ENCODE peak calls at places on chromosomes 7 and 10, in eight cellular contexts. A is anterior cingulate cortex, V is cerebellum, I is GM23248, C is activated T-cell treated with anti-CD3 and anti-CD28 coated beads for 48 hours, L is hepatocyte, B is occipital lobe, G is neural progenitor cell. X is an unnamed sample.

GRCh38 chr10:11560076-11560709 is 51.3 kb downstream of the USP6NL start:
- DNase-seq in A (no peak), V (no peak), I (no peak), C (no peak), L (peak; percentile 12), B (no peak), G (no peak), X (no peak)

GRCh38 chr10:63627881-63628296 is 106.7 kb downstream of the REEP3 start:
- DNase-seq in A (no peak), V (no peak), I (no peak), C (no peak), L (no peak), B (no peak), G (no peak), X (no peak)

GRCh38 chr7:494261-494687 is 25.4 kb downstream of the PDGFA start:
- DNase-seq in A (no peak), V (peak; percentile 43), I (no peak), C (no peak), L (no peak), B (no peak), G (no peak), X (no peak)

GRCh38 chr7:149664666-149665065 is 108.7 kb downstream of the ZNF467 start:
- DNase-seq in A (no peak), V (no peak), I (no peak), C (no peak), L (no peak), B (no peak), G (no peak), X (no peak)

GRCh38 chr7:33108931-33109757 is at the start of gene RP9:
- DNase-seq in A (peak; percentile 40), V (peak; percentile 81), I (peak; percentile 87), C (peak; percentile 81), L (peak; percentile 91), B (peak; percentile 64), G (peak; percentile 95), X (peak; percentile 69)

GRCh38 chr7:131501422-131501821 is 55.0 kb downstream of the PODXL start:
- DNase-seq in A (no peak), V (no peak), I (peak; percentile 79), C (peak; percentile 21), L (no peak), B (no peak), G (no peak), X (peak; percentile 13)

GRCh38 chr10:69883256-69883655 is 81.5 kb downstream of the COL13A1 start:
- DNase-seq in A (no peak), V (no peak), I (no peak), C (no peak), L (peak; percentile 66), B (no peak), G (no peak), X (no peak)

GRCh38 chr10:121243003-121243898 is 355.0 kb downstream of the FGFR2 start:
- DNase-seq in A (no peak), V (no peak), I (no peak), C (no peak), L (no peak), B (no peak), G (no peak), X (no peak)

GRCh38 chr7:157434231-157434630 is 97.4 kb downstream of the DNAJB6 start:
- DNase-seq in A (no peak), V (no peak), I (no peak), C (no peak), L (no peak), B (no peak), G (no peak), X (no peak)

GRCh38 chr7:106260136-106260561 is 24.6 kb downstream of the NAMPT start:
- DNase-seq in A (no peak), V (no peak), I (peak; percentile 32), C (no peak), L (no peak), B (no peak), G (no peak), X (no peak)

GRCh38 chr10:63628526-63629362 is 107.5 kb downstream of the REEP3 start:
- DNase-seq in A (no peak), V (peak; percentile 64), I (peak; percentile 63), C (no peak), L (peak; percentile 78), B (peak; percentile 33), G (peak; percentile 77), X (no peak)

GRCh38 chr7:82481499-82482097 is 38.0 kb upstream of the CACNA2D1 start:
- DNase-seq in A (no peak), V (peak; percentile 33), I (peak; percentile 57), C (no peak), L (peak; percentile 9), B (no peak), G (peak; percentile 3), X (no peak)

GRCh38 chr7:42082144-42082543 is 154.9 kb downstream of the GLI3 start:
- DNase-seq in A (no peak), V (no peak), I (peak; percentile 66), C (no peak), L (peak; percentile 56), B (no peak), G (no peak), X (no peak)

GRCh38 chr7:135510603-135511183 is 791 bp upstream of the CNOT4 start:
- DNase-seq in A (no peak), V (no peak), I (peak; percentile 72), C (no peak), L (peak; percentile 20), B (no peak), G (peak; percentile 3), X (no peak)

GRCh38 chr10:98087309-98087708 is 47.1 kb upstream of the R3HCC1L start:
- DNase-seq in A (no peak), V (no peak), I (no peak), C (no peak), L (no peak), B (no peak), G (no peak), X (no peak)

GRCh38 chr7:136741941-136742340 is 126.5 kb upstream of the CHRM2 start:
- DNase-seq in A (no peak), V (no peak), I (peak; percentile 57), C (no peak), L (no peak), B (no peak), G (no peak), X (no peak)

GRCh38 chr10:84261236-84261635 is 16.4 kb downstream of the RGR start:
- DNase-seq in A (no peak), V (no peak), I (no peak), C (no peak), L (no peak), B (no peak), G (no peak), X (no peak)

GRCh38 chr10:62694537-62695126 is 109.9 kb upstream of the ADO start:
- DNase-seq in A (no peak), V (no peak), I (no peak), C (no peak), L (no peak), B (no peak), G (no peak), X (no peak)

GRCh38 chr7:124429923-124430322 is 335.7 kb downstream of the GPR37 start:
- DNase-seq in A (no peak), V (no peak), I (no peak), C (no peak), L (no peak), B (no peak), G (no peak), X (no peak)

GRCh38 chr7:115356139-115356746 is 434.3 kb downstream of the MDFIC start:
- DNase-seq in A (no peak), V (no peak), I (peak; percentile 64), C (no peak), L (peak; percentile 29), B (no peak), G (peak; percentile 26), X (no peak)

GRCh38 chr7:157897686-157898085 is 560.9 kb downstream of the DNAJB6 start:
- DNase-seq in A (no peak), V (peak; percentile 29), I (no peak), C (no peak), L (no peak), B (no peak), G (peak; percentile 26), X (no peak)

GRCh38 chr10:129964611-129965417 is 740 bp upstream of the EBF3 start:
- DNase-seq in A (no peak), V (no peak), I (no peak), C (no peak), L (no peak), B (no peak), G (peak; percentile 70), X (no peak)

GRCh38 chr10:45204954-45205775 is 110.2 kb downstream of the OR13A1 start:
- DNase-seq in A (no peak), V (no peak), I (no peak), C (no peak), L (no peak), B (no peak), G (no peak), X (no peak)

GRCh38 chr10:101896466-101896865 is 52.9 kb upstream of the KCNIP2 start:
- DNase-seq in A (no peak), V (no peak), I (peak; percentile 24), C (no peak), L (no peak), B (no peak), G (no peak), X (no peak)

GRCh38 chr10:62433901-62434300 is 59.7 kb downstream of the ZNF365 start:
- DNase-seq in A (no peak), V (no peak), I (no peak), C (no peak), L (no peak), B (no peak), G (no peak), X (no peak)

GRCh38 chr10:82377608-82378007 is 502.6 kb downstream of the NRG3 start:
- DNase-seq in A (no peak), V (no peak), I (peak; percentile 48), C (no peak), L (peak; percentile 20), B (no peak), G (peak; percentile 44), X (no peak)

GRCh38 chr7:25430200-25430953 is 202.1 kb upstream of the NPVF start:
- DNase-seq in A (no peak), V (no peak), I (no peak), C (no peak), L (no peak), B (no peak), G (no peak), X (no peak)

GRCh38 chr10:6068422-6068821 is 6.3 kb upstream of the IL2RA start:
- DNase-seq in A (no peak), V (no peak), I (no peak), C (no peak), L (no peak), B (no peak), G (no peak), X (no peak)

GRCh38 chr7:15686209-15686956 is at the start of gene MEOX2:
- DNase-seq in A (no peak), V (no peak), I (peak; percentile 66), C (no peak), L (peak; percentile 47), B (no peak), G (peak; percentile 69), X (no peak)

GRCh38 chr10:22475857-22476600 is 130.7 kb downstream of the SPAG6 start:
- DNase-seq in A (peak; percentile 36), V (peak; percentile 17), I (peak; percentile 47), C (peak; percentile 29), L (peak; percentile 28), B (peak; percentile 45), G (peak; percentile 82), X (no peak)

GRCh38 chr10:17237915-17238444 is 9.9 kb downstream of the VIM start:
- DNase-seq in A (no peak), V (no peak), I (peak; percentile 73), C (no peak), L (no peak), B (no peak), G (no peak), X (no peak)

GRCh38 chr10:133422821-133423771 is 1.3 kb downstream of the SPRN start:
- DNase-seq in A (no peak), V (peak; percentile 63), I (peak; percentile 18), C (no peak), L (peak; percentile 13), B (no peak), G (peak; percentile 54), X (no peak)

GRCh38 chr10:30187010-30187409 is 127.6 kb upstream of the JCAD start:
- DNase-seq in A (no peak), V (no peak), I (no peak), C (no peak), L (no peak), B (no peak), G (no peak), X (no peak)

GRCh38 chr10:51129946-51130554 is 55.8 kb downstream of the PRKG1 start:
- DNase-seq in A (no peak), V (no peak), I (peak; percentile 5), C (no peak), L (no peak), B (no peak), G (no peak), X (no peak)

X was measured in activated T-helper 1 cell treated with Interleukin-2 at 50 U/mL for 16 hours.